ENCODE peak calls at places on chromosomes 6 and 20, in five cellular contexts. W, E, S, M and G are unnamed samples.

GRCh38 chr20:36319356-36320260 is 13.5 kb downstream of the DLGAP4 start:
- DNase-seq in E (no peak), W (no peak), M (peak; percentile 38), S (no peak), G (no peak)

GRCh38 chr6:90131614-90132423 is 164.8 kb downstream of the BACH2 start:
- DNase-seq in W (no peak), E (no peak), S (no peak), M (peak; percentile 77), G (no peak)

GRCh38 chr6:42212442-42212841 is 5.2 kb downstream of the MRPS10 start:
- DNase-seq in M (no peak), S (no peak), E (no peak), W (peak; percentile 59), G (no peak)

GRCh38 chr6:40293824-40294188 is 293.4 kb downstream of the LRFN2 start:
- DNase-seq in M (no peak), W (no peak), S (no peak), E (no peak), G (no peak)

GRCh38 chr6:50185006-50185405 is 135.3 kb upstream of the DEFB112 start:
- DNase-seq in S (no peak), E (no peak), M (no peak), W (no peak), G (no peak)

GRCh38 chr6:52503344-52503747 is 73.5 kb downstream of the TRAM2 start:
- DNase-seq in S (no peak), E (no peak), M (no peak), W (no peak), G (no peak)

GRCh38 chr20:1423625-1424106 is 30.8 kb upstream of the FKBP1A start:
- DNase-seq in W (peak; percentile 77), E (no peak), M (no peak), S (no peak), G (no peak)

GRCh38 chr6:113651120-113651519 is 206.0 kb upstream of the MARCKS start:
- DNase-seq in E (no peak), M (no peak), W (no peak), S (no peak), G (no peak)

GRCh38 chr20:21322921-21323321 is 19.8 kb downstream of the XRN2 start:
- DNase-seq in W (no peak), E (no peak), M (no peak), S (no peak), G (peak; percentile 7)

GRCh38 chr20:54268941-54269340 is 61.1 kb downstream of the PFDN4 start:
- DNase-seq in E (no peak), S (no peak), W (no peak), M (no peak), G (no peak)

GRCh38 chr6:48419992-48420391 is 309.0 kb upstream of the PTCHD4 start:
- DNase-seq in W (no peak), E (no peak), M (no peak), S (no peak), G (no peak)

GRCh38 chr6:25389501-25389900 is 110.3 kb downstream of the CARMIL1 start:
- DNase-seq in M (no peak), E (no peak), S (no peak), W (peak; percentile 81), G (peak; percentile 72)

GRCh38 chr6:161214722-161215121 is 59.1 kb downstream of the AGPAT4 start:
- DNase-seq in M (no peak), E (no peak), S (no peak), W (no peak), G (no peak)

GRCh38 chr20:53055668-53056067 is 83.5 kb downstream of the TSHZ2 start:
- DNase-seq in E (no peak), S (no peak), W (no peak), M (no peak), G (no peak)

GRCh38 chr6:155527443-155527842 is 71.8 kb upstream of the NOX3 start:
- DNase-seq in W (no peak), E (no peak), M (no peak), S (no peak), G (no peak)

GRCh38 chr6:42984924-42985475 is 630 bp downstream of the PPP2R5D start:
- DNase-seq in M (no peak), W (no peak), E (no peak), S (peak; percentile 10), G (no peak)

GRCh38 chr6:167831281-167831680 is 4.6 kb downstream of the AFDN start:
- DNase-seq in S (no peak), W (peak; percentile 44), E (no peak), M (no peak), G (no peak)

GRCh38 chr20:50308513-50309279 is 118.1 kb downstream of the CEBPB start:
- DNase-seq in S (no peak), M (peak; percentile 95), W (peak; percentile 70), E (no peak), G (peak; percentile 96)